ENCODE peak calls at places on chromosomes 4 and X, in eight cellular contexts. A, T, G, O, F, V, W and E are unnamed samples.

GRCh38 chr4:176413171-176413570 is 93.4 kb downstream of the SPCS3 start:
- DNase-seq in W (no peak), G (no peak), T (no peak), A (no peak), V (no peak), O (no peak), F (no peak), E (no peak)

GRCh38 chrX:154444001-154444754 is at the start of gene FAM50A:
- DNase-seq in T (no peak), V (no peak), F (peak), W (peak), O (peak), A (peak), G (peak), E (peak)

GRCh38 chr4:185096032-185096653 is 46.9 kb upstream of the SLC25A4 start:
- DNase-seq in G (peak), V (peak), F (no peak), O (peak), T (no peak), A (peak), W (no peak), E (peak)

GRCh38 chrX:39065051-39065871 is 264.0 kb downstream of the MID1IP1 start:
- DNase-seq in F (no peak), V (no peak), A (no peak), W (no peak), G (no peak), O (no peak), T (no peak), E (peak)

GRCh38 chrX:9429767-9430166 is 35.1 kb upstream of the TBL1X start:
- DNase-seq in A (no peak), V (no peak), T (no peak), W (no peak), O (no peak), G (no peak), F (no peak), E (no peak)

GRCh38 chr4:139711461-139711860 is 45.8 kb downstream of the MGST2 start:
- DNase-seq in G (no peak), W (no peak), V (no peak), F (no peak), O (no peak), A (no peak), T (no peak), E (no peak)

GRCh38 chr4:19054916-19055315 is 1033.4 kb upstream of the LCORL start:
- DNase-seq in V (no peak), G (no peak), F (no peak), A (no peak), T (no peak), O (no peak), W (no peak), E (no peak)

GRCh38 chr4:7677086-7677485 is 242.4 kb upstream of the PSAPL1 start:
- DNase-seq in O (no peak), A (no peak), F (no peak), T (no peak), G (no peak), W (no peak), V (no peak), E (no peak)

GRCh38 chrX:43474321-43474720 is 181.8 kb upstream of the MAOA start:
- DNase-seq in W (no peak), A (no peak), O (no peak), G (no peak), F (no peak), T (no peak), V (peak), E (no peak)

GRCh38 chrX:74383611-74384010 is 37.7 kb upstream of the SLC16A2 start:
- DNase-seq in O (peak), F (peak), G (peak), W (no peak), V (peak), A (peak), T (peak), E (peak)

GRCh38 chr4:110442309-110442708 is 33.6 kb upstream of the ENPEP start:
- DNase-seq in W (no peak), V (peak), F (no peak), O (no peak), A (peak), G (no peak), T (no peak), E (no peak)

GRCh38 chrX:57821703-57822375 is 88.4 kb downstream of the ZXDA start:
- DNase-seq in F (no peak), O (peak), A (peak), T (peak), G (no peak), V (peak), W (peak), E (no peak)

GRCh38 chr4:35912174-35912573 is 332.1 kb downstream of the ARAP2 start:
- DNase-seq in G (no peak), O (no peak), W (no peak), V (no peak), T (no peak), F (no peak), A (no peak), E (no peak)

GRCh38 chr4:53307819-53308773 is 57.8 kb downstream of the SCFD2 start:
- DNase-seq in V (no peak), W (no peak), T (no peak), G (no peak), F (no peak), O (no peak), A (no peak), E (no peak)

GRCh38 chrX:39823848-39824247 is 273.9 kb downstream of the BCOR start:
- DNase-seq in F (peak), G (no peak), V (no peak), W (no peak), O (no peak), T (no peak), A (no peak), E (no peak)

GRCh38 chr4:86493460-86493859 is 100.7 kb upstream of the PTPN13 start:
- DNase-seq in G (no peak), O (no peak), V (no peak), F (no peak), W (no peak), A (no peak), T (no peak), E (no peak)

GRCh38 chrX:130086414-130087207 is 23.7 kb downstream of the ELF4 start:
- DNase-seq in A (peak), O (no peak), F (no peak), G (no peak), W (peak), T (no peak), V (no peak), E (no peak)

GRCh38 chrX:65522739-65523372 is 11.7 kb downstream of the LAS1L start:
- DNase-seq in G (no peak), F (no peak), W (no peak), O (no peak), V (peak), T (no peak), A (no peak), E (no peak)

GRCh38 chr4:52996261-52997131 is 134.4 kb downstream of the RASL11B start:
- DNase-seq in F (no peak), T (no peak), W (no peak), G (peak), O (peak), A (no peak), V (no peak), E (no peak)

GRCh38 chrX:48835524-48836329 is at the start of gene PCSK1N:
- DNase-seq in G (peak), W (peak), T (no peak), V (peak), F (peak), A (peak), O (no peak), E (peak)

GRCh38 chr4:112144546-112145325 is 518 bp upstream of the FAM241A start:
- DNase-seq in A (no peak), V (no peak), G (no peak), W (no peak), F (no peak), O (no peak), T (no peak), E (no peak)

GRCh38 chrX:105821471-105822081 is 763 bp upstream of the NRK start:
- DNase-seq in A (no peak), G (peak), T (no peak), O (no peak), F (peak), W (no peak), V (no peak), E (peak)

GRCh38 chr4:1534076-1534872 is 128.0 kb upstream of the NKX1-1 start:
- DNase-seq in T (no peak), W (no peak), O (no peak), G (no peak), V (no peak), A (no peak), F (peak), E (no peak)

GRCh38 chr4:119870868-119871267 is 195.8 kb downstream of the MAD2L1 start:
- DNase-seq in G (no peak), A (no peak), V (no peak), T (no peak), W (no peak), O (no peak), F (no peak), E (no peak)

GRCh38 chrX:104789784-104790183 is 223.8 kb downstream of the IL1RAPL2 start:
- DNase-seq in T (no peak), G (no peak), O (peak), V (no peak), A (no peak), W (no peak), F (no peak), E (no peak)

GRCh38 chr4:37365888-37366287 is 121.3 kb downstream of the NWD2 start:
- DNase-seq in V (no peak), T (no peak), O (no peak), A (no peak), W (no peak), G (no peak), F (no peak), E (no peak)

GRCh38 chrX:133726211-133726630 is 259.2 kb downstream of the GPC3 start:
- DNase-seq in G (peak), O (no peak), A (no peak), W (no peak), F (no peak), T (peak), V (peak), E (no peak)

GRCh38 chrX:72060196-72060974 is 71.3 kb downstream of the RTL5 start:
- DNase-seq in G (no peak), W (no peak), T (no peak), V (no peak), F (peak), O (no peak), A (no peak), E (peak)

GRCh38 chr4:186707996-186708395 is 15.7 kb downstream of the FAT1 start:
- DNase-seq in T (no peak), W (no peak), V (no peak), A (no peak), G (no peak), F (no peak), O (no peak), E (no peak)

GRCh38 chr4:125003840-125004239 is 291.3 kb upstream of the ANKRD50 start:
- DNase-seq in W (no peak), T (no peak), V (no peak), F (no peak), O (no peak), A (no peak), G (no peak), E (no peak)

GRCh38 chrX:84258708-84259107 is 70.7 kb upstream of the RPS6KA6 start:
- DNase-seq in V (no peak), O (no peak), T (no peak), A (no peak), W (no peak), F (no peak), G (no peak), E (no peak)

GRCh38 chr4:4256799-4257198 is 8.8 kb upstream of the TMEM128 start:
- DNase-seq in F (no peak), A (peak), V (peak), T (no peak), W (no peak), O (no peak), G (no peak), E (no peak)

GRCh38 chr4:4254666-4255065 is 6.6 kb upstream of the TMEM128 start:
- DNase-seq in F (no peak), V (no peak), A (no peak), W (no peak), T (no peak), O (no peak), G (no peak), E (no peak)

GRCh38 chr4:4259484-4260100 is 11.6 kb upstream of the TMEM128 start:
- DNase-seq in W (no peak), V (no peak), T (no peak), O (no peak), G (peak), F (no peak), A (no peak), E (no peak)

GRCh38 chr4:4260185-4260751 is 12.2 kb upstream of the TMEM128 start:
- DNase-seq in F (no peak), V (peak), W (no peak), G (no peak), A (peak), O (no peak), T (peak), E (no peak)
- TF ChIP-seq CTCF in F (no peak), V (peak), W (peak), G (peak), A (peak), O (no peak), T (peak), E (peak)

DNA sequence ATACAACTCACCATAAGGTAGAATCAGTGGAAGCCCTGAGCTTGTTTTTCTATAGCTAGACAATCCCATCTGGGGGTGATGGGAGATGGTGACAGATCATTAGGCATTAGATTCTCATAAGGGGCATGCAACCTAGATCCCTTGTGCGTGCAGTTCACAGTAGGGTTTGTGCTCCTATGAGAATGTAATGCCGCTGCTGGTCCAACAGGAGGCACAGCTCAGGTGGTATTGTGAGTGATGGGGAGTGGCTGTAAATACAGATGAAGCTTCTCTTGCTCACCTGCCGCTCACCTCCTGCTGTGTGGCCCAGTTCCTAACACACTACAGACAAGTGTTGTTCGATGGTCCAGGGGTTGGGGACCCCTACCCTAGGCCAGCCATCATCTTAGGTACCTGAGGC is 5.9 kb upstream of the GATB start:
- DNase-seq in O (no peak), V (peak), T (no peak), F (no peak), G (no peak), W (no peak), A (peak), E (no peak)
- TF ChIP-seq CTCF in O (no peak), V (peak), T (no peak), F (no peak), G (peak), W (no peak), A (no peak), E (no peak)

DNA sequence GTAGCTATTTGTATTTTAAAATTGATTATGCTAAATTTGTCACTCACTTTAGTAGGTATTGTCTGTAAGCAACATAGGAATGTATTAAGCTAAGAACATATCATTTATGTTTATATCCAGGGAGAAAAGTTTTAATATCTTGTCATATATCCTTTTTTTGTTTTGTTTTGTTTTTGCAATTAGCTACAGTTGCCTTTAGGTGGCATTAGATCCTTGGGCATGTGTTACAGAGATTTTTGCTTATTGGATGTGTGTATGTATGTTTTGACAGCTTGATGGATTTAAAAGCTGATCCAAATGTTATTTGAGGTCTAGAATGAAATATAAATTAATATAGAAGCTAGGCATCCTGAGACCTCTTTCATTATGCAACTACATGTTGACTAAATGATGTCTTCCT is 36.1 kb upstream of the OTUD4 start:
- DNase-seq in A (no peak), T (no peak), V (peak), G (no peak), W (no peak), O (no peak), F (no peak), E (no peak)
- TF ChIP-seq CTCF in A (peak), T (peak), V (peak), G (peak), W (peak), O (peak), F (peak), E (peak)

GRCh38 chrX:135740683-135741149 is 27.3 kb downstream of the CT45A3 start:
- DNase-seq in G (no peak), W (peak), A (peak), V (no peak), T (no peak), O (no peak), F (no peak), E (peak)

GRCh38 chrX:135741192-135741715 is 26.7 kb downstream of the CT45A3 start:
- DNase-seq in O (no peak), A (no peak), W (no peak), G (no peak), F (no peak), V (no peak), T (no peak), E (no peak)

GRCh38 chrX:135737361-135738071 is 24.1 kb downstream of the CT45A1 start:
- DNase-seq in W (no peak), G (no peak), V (no peak), F (no peak), A (no peak), O (no peak), T (no peak), E (no peak)
- TF ChIP-seq CTCF in W (no peak), G (no peak), V (no peak), F (no peak), A (no peak), O (no peak), T (no peak), E (peak)

GRCh38 chr4:77430847-77431246 is 174.8 kb upstream of the CXCL13 start:
- DNase-seq in O (no peak), A (no peak), T (no peak), F (no peak), G (no peak), V (no peak), W (no peak), E (no peak)
- TF ChIP-seq CTCF in O (no peak), A (no peak), T (no peak), F (no peak), G (no peak), V (peak), W (no peak), E (peak)

DNA sequence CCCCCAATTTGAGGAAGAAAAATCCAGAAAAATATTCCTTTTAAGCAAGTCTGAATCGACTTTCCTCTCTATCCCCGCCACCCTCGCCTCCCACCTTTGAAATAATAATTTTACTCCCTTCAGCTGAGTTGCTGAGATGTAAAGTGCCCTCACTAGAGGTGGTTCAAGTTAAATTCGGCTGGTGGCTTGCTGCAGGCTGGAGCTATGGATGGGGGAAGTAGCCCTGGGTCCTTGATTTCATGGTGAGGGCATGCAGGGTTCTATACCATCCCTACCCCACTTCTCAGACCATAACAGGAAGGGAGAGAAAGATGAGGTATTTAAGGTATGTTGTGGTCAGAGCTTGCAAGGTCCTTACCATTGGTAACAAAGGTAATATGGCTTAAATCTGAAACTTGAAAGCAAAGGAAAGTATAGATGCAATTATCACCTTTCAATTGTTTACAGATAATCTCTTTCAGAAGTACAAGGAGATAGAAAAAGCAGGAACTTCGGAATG is 440.0 kb downstream of the INPP4B start:
- DNase-seq in T (no peak), G (peak), F (peak), A (peak), V (peak), W (no peak), O (no peak), E (no peak)
- TF ChIP-seq CTCF in T (no peak), G (no peak), F (no peak), A (no peak), V (no peak), W (no peak), O (no peak), E (no peak)